ENCODE peak calls at places on chromosome X, in four cellular contexts. T is lower lobe of right lung, A is thoracic aorta, P is HCT116. M is an unnamed sample.

GRCh38 chrX:49071877-49072711 is 1.7 kb downstream of the PRAF2 start:
- DNase-seq in T (peak), P (no peak), A (peak), M (peak)

GRCh38 chrX:154655346-154655745 is 2.0 kb upstream of the CTAG2 start:
- DNase-seq in A (no peak), T (no peak), P (no peak), M (no peak)

GRCh38 chrX:1873671-1874070 is 258.8 kb downstream of the ASMT start:
- DNase-seq in T (no peak), A (no peak), P (no peak), M (no peak)

GRCh38 chrX:118459494-118459893 is 36.1 kb upstream of the DOCK11 start:
- DNase-seq in T (no peak), A (no peak), P (no peak), M (no peak)

GRCh38 chrX:49930046-49930445 is 7.7 kb downstream of the CLCN5 start:
- DNase-seq in T (no peak), P (no peak), A (no peak), M (no peak)

GRCh38 chrX:119640621-119641020 is 34.4 kb upstream of the NKRF start:
- DNase-seq in A (no peak), P (no peak), T (no peak), M (no peak)

GRCh38 chrX:9222299-9222698 is 188.4 kb upstream of the FAM9B start:
- DNase-seq in P (no peak), A (no peak), T (no peak), M (no peak)

GRCh38 chrX:1894656-1895055 is 279.8 kb downstream of the ASMT start:
- DNase-seq in T (no peak), A (no peak), P (no peak), M (no peak)

GRCh38 chrX:108299101-108299591 is 139.1 kb downstream of the COL4A6 start:
- DNase-seq in T (no peak), A (no peak), P (no peak), M (no peak)

GRCh38 chrX:46957299-46957698 is 45.1 kb downstream of the JADE3 start:
- DNase-seq in P (no peak), A (no peak), T (no peak), M (no peak)

GRCh38 chrX:1134976-1135375 is 77.5 kb downstream of the CRLF2 start:
- DNase-seq in T (no peak), P (no peak), A (no peak), M (no peak)

GRCh38 chrX:70033348-70033747 is 16.4 kb downstream of the AWAT2 start:
- DNase-seq in T (no peak), A (no peak), P (peak), M (peak)

GRCh38 chrX:150577174-150577573 is 8.8 kb downstream of the MTM1 start:
- DNase-seq in A (no peak), P (no peak), T (no peak), M (no peak)

GRCh38 chrX:150575415-150575814 is 7.0 kb downstream of the MTM1 start:
- DNase-seq in P (peak), T (no peak), A (no peak), M (no peak)

GRCh38 chrX:150572206-150572605 is 3.8 kb downstream of the MTM1 start:
- DNase-seq in A (no peak), T (no peak), P (no peak), M (no peak)

GRCh38 chrX:150573702-150574101 is 5.3 kb downstream of the MTM1 start:
- DNase-seq in T (no peak), P (no peak), A (no peak), M (no peak)

DNA sequence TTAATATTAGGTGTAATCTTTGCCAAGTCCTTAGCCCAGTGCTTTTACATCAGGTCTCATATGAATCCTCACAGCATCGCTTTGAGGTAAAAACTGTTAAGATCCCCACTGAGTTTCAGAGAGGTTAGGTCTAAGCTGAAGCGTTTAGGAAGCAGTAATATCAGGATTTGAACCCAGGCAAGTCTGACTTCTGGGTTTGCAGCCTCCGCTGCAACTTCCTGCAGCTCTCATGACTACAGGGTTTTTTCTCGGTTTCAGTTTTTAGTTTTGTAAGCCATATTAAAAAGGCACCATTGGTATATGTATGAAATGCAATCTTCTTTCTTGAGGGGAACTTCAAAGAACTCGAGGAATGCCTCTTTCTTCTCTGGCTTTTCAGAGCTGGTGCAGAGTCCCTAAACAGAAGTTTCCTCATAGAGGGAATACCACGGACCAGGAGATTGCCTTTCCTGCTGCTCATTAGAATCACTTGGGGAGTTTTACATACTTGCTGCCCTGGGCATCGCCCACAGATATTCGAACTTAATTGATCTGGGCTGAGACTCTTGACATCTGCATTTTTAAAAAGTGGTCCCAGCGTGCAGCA is 6.5 kb downstream of the MTM1 start:
- DNase-seq in P (no peak), T (no peak), A (no peak), M (no peak)
- H3K4me3 ChIP-seq in P (no peak), T (no peak), A (no peak), M (no peak)

GRCh38 chrX:132769609-132770008 is 188.8 kb downstream of the HS6ST2 start:
- DNase-seq in P (no peak), T (no peak), A (no peak), M (no peak)
- H3K4me3 ChIP-seq in P (no peak), T (no peak), A (no peak), M (no peak)

GRCh38 chrX:39513836-39514235 is 583.9 kb downstream of the BCOR start:
- DNase-seq in A (no peak), T (no peak), P (no peak), M (no peak)

GRCh38 chrX:39519213-39519544 is 578.6 kb downstream of the BCOR start:
- DNase-seq in P (no peak), A (no peak), T (no peak), M (no peak)

GRCh38 chrX:39519566-39520301 is 578.0 kb downstream of the BCOR start:
- DNase-seq in P (no peak), T (no peak), A (no peak), M (no peak)

GRCh38 chrX:39518451-39519212 is 579.1 kb downstream of the BCOR start:
- DNase-seq in A (peak), T (no peak), P (no peak), M (no peak)

DNA sequence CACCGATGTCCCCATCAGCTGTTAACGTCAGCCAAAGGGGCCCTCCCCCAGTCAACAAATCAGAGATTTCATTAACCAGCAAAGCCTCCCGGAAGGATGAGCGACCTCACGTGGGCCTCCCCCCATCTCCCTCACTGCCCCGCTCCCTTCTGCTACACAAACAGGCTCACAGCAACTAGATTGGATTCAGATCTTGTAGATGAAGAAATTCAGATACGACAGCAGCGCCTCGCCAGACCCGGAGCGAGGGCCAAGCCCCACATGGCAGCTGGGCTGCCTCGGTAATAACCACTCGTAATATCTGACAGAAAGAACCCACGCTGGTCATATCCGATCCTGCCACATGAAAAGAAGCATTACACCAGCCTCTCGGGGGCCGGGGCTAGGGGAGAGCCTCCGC is 581.4 kb downstream of the BCOR start:
- DNase-seq in A (no peak), T (no peak), P (no peak), M (no peak)
- H3K4me3 ChIP-seq in A (no peak), T (no peak), P (no peak), M (no peak)

GRCh38 chrX:4682637-4683036 is 969.2 kb upstream of the PRKX start:
- DNase-seq in T (no peak), A (no peak), P (no peak), M (no peak)
- H3K4me3 ChIP-seq in T (no peak), A (no peak), P (no peak), M (no peak)

GRCh38 chrX:23332888-23333821 is 1.5 kb upstream of the PTCHD1 start:
- DNase-seq in T (no peak), P (no peak), A (no peak), M (no peak)

GRCh38 chrX:23334536-23334870 is at the start of gene PTCHD1:
- DNase-seq in P (no peak), T (no peak), A (no peak), M (no peak)

GRCh38 chrX:23332101-23332887 is 2.4 kb upstream of the PTCHD1 start:
- DNase-seq in A (no peak), T (no peak), P (no peak), M (no peak)

GRCh38 chrX:23333842-23334535 is 660 bp upstream of the PTCHD1 start:
- DNase-seq in A (no peak), T (no peak), P (no peak), M (peak)

DNA sequence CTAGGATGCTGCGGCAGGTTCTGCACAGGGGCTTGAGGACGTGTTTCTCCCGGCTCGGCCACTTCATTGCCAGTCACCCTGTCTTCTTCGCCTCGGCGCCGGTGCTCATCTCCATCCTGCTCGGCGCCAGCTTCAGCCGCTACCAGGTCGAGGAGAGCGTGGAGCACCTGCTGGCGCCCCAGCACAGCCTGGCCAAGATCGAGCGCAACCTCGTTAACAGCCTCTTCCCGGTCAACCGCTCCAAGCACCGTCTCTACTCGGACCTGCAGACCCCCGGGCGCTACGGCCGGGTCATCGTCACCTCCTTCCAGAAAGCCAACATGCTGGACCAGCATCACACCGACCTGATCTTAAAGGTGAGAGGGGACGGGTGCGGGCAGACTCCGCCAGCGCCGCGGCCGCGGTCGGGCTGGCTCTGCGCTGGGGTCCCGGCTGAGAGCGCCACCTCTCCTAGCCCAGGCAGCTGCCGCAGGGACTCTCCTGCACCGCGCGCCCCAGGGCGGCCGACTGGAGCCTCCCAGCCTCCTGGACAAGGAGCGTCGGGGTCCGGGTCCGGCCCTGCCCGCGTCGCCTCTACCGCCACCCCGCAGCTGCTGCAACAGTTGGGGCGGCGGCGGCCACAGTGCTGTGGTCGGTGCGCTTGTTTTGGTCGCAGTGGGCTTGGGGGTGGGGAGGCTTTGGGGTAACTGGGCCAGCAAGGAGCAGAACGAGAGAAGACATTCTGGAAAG is 386 bp downstream of the PTCHD1 start:
- DNase-seq in A (no peak), P (no peak), T (no peak), M (no peak)
- H3K4me3 ChIP-seq in A (peak), P (no peak), T (peak), M (no peak)

GRCh38 chrX:97563531-97564133 is 679.9 kb downstream of the RPA4 start:
- DNase-seq in P (no peak), A (no peak), T (peak), M (no peak)
- H3K4me3 ChIP-seq in P (no peak), A (peak), T (peak), M (peak)